ENCODE peak calls at places on chromosomes 12 and 14, in six cellular contexts. One of them, this sample, is unnamed.
A peak's percentile ranks its signal among the peaks of the same experiment; 100 is the strongest.

GRCh38 chr14:59297070-59297766 is 108.8 kb downstream of the DAAM1 start:
- DNase-seq in HCT116: no peak
- DNase-seq in H1: no peak
- DNase-seq in HepG2: peak; percentile 94
- DNase-seq in GM12878: no peak
- DNase-seq in K562: no peak
- DNase-seq in this sample: no peak

GRCh38 chr12:9798008-9798619 is 29.2 kb upstream of the KLRF1 start:
- DNase-seq in HCT116: peak; percentile 71
- DNase-seq in H1: no peak
- DNase-seq in HepG2: peak; percentile 41
- DNase-seq in GM12878: peak; percentile 85
- DNase-seq in K562: peak; percentile 18
- DNase-seq in this sample: no peak

GRCh38 chr12:132044661-132045412 is 95.1 kb downstream of the EP400 start:
- DNase-seq in HCT116: no peak
- DNase-seq in H1: no peak
- DNase-seq in HepG2: no peak
- DNase-seq in GM12878: no peak
- DNase-seq in K562: no peak
- DNase-seq in this sample: no peak

GRCh38 chr14:51293149-51293925 is 53.3 kb downstream of the TMX1 start:
- DNase-seq in HCT116: no peak
- DNase-seq in H1: no peak
- DNase-seq in HepG2: no peak
- DNase-seq in GM12878: no peak
- DNase-seq in K562: no peak
- DNase-seq in this sample: no peak

GRCh38 chr12:78060186-78060585 is 229.5 kb downstream of the NAV3 start:
- DNase-seq in HCT116: no peak
- DNase-seq in H1: no peak
- DNase-seq in HepG2: no peak
- DNase-seq in GM12878: no peak
- DNase-seq in K562: no peak
- DNase-seq in this sample: no peak

GRCh38 chr14:101501341-101501740 is 60.0 kb upstream of the DIO3 start:
- DNase-seq in HCT116: no peak
- DNase-seq in H1: no peak
- DNase-seq in HepG2: no peak
- DNase-seq in GM12878: no peak
- DNase-seq in K562: no peak
- DNase-seq in this sample: no peak

GRCh38 chr12:12954361-12954760 is 2.4 kb upstream of the GPRC5D start:
- DNase-seq in HCT116: no peak
- DNase-seq in H1: peak; percentile 22
- DNase-seq in HepG2: no peak
- DNase-seq in GM12878: no peak
- DNase-seq in K562: no peak
- DNase-seq in this sample: no peak

GRCh38 chr14:54220122-54220691 is 176.6 kb upstream of the CDKN3 start:
- DNase-seq in HCT116: no peak
- DNase-seq in H1: peak; percentile 63
- DNase-seq in HepG2: no peak
- DNase-seq in GM12878: no peak
- DNase-seq in K562: no peak
- DNase-seq in this sample: peak; percentile 45

GRCh38 chr14:20477211-20477876 is 8.1 kb downstream of the PNP start:
- DNase-seq in HCT116: no peak
- DNase-seq in H1: no peak
- DNase-seq in HepG2: no peak
- DNase-seq in GM12878: no peak
- DNase-seq in K562: no peak
- DNase-seq in this sample: peak; percentile 65

GRCh38 chr12:93378373-93379310 is 917 bp downstream of the NUDT4 start:
- DNase-seq in HCT116: no peak
- DNase-seq in H1: peak; percentile 66
- DNase-seq in HepG2: no peak
- DNase-seq in GM12878: no peak
- DNase-seq in K562: peak; percentile 68
- DNase-seq in this sample: peak; percentile 77

GRCh38 chr14:101226603-101227425 is 323.3 kb upstream of the RTL1 start:
- DNase-seq in HCT116: no peak
- DNase-seq in H1: peak; percentile 36
- DNase-seq in HepG2: peak; percentile 72
- DNase-seq in GM12878: no peak
- DNase-seq in K562: no peak
- DNase-seq in this sample: no peak

GRCh38 chr14:22671622-22672021 is 27.5 kb upstream of the OR6J1 start:
- DNase-seq in HCT116: no peak
- DNase-seq in H1: no peak
- DNase-seq in HepG2: no peak
- DNase-seq in GM12878: no peak
- DNase-seq in K562: peak; percentile 35
- DNase-seq in this sample: no peak

GRCh38 chr12:12467701-12468218 is 94.9 kb downstream of the DUSP16 start:
- DNase-seq in HCT116: no peak
- DNase-seq in H1: no peak
- DNase-seq in HepG2: no peak
- DNase-seq in GM12878: no peak
- DNase-seq in K562: no peak
- DNase-seq in this sample: no peak

GRCh38 chr14:76261371-76261811 is 109.7 kb downstream of the GPATCH2L start:
- DNase-seq in HCT116: no peak
- DNase-seq in H1: no peak
- DNase-seq in HepG2: no peak
- DNase-seq in GM12878: no peak
- DNase-seq in K562: no peak
- DNase-seq in this sample: no peak

GRCh38 chr12:69433653-69434052 is 36.5 kb upstream of the FRS2 start:
- DNase-seq in HCT116: no peak
- DNase-seq in H1: no peak
- DNase-seq in HepG2: no peak
- DNase-seq in GM12878: no peak
- DNase-seq in K562: no peak
- DNase-seq in this sample: no peak

GRCh38 chr12:76277480-76277879 is 70.7 kb downstream of the BBS10 start:
- DNase-seq in HCT116: no peak
- DNase-seq in H1: no peak
- DNase-seq in HepG2: no peak
- DNase-seq in GM12878: no peak
- DNase-seq in K562: no peak
- DNase-seq in this sample: no peak

GRCh38 chr12:66755727-66756395 is 77.0 kb upstream of the GRIP1 start:
- DNase-seq in HCT116: no peak
- DNase-seq in H1: no peak
- DNase-seq in HepG2: no peak
- DNase-seq in GM12878: no peak
- DNase-seq in K562: no peak
- DNase-seq in this sample: no peak

GRCh38 chr14:104795781-104796681 is 483 bp upstream of the AKT1 start:
- DNase-seq in HCT116: no peak
- DNase-seq in H1: no peak
- DNase-seq in HepG2: peak; percentile 60
- DNase-seq in GM12878: no peak
- DNase-seq in K562: peak; percentile 33
- DNase-seq in this sample: peak; percentile 94

GRCh38 chr12:109718390-109718789 is 4.8 kb downstream of the FAM222A start:
- DNase-seq in HCT116: no peak
- DNase-seq in H1: peak; percentile 68
- DNase-seq in HepG2: no peak
- DNase-seq in GM12878: no peak
- DNase-seq in K562: no peak
- DNase-seq in this sample: peak; percentile 52

GRCh38 chr12:70576341-70577282 is 60.6 kb downstream of the PTPRB start:
- DNase-seq in HCT116: peak; percentile 66
- DNase-seq in H1: no peak
- DNase-seq in HepG2: peak; percentile 64
- DNase-seq in GM12878: peak; percentile 7
- DNase-seq in K562: peak; percentile 39
- DNase-seq in this sample: peak; percentile 53

DNA sequence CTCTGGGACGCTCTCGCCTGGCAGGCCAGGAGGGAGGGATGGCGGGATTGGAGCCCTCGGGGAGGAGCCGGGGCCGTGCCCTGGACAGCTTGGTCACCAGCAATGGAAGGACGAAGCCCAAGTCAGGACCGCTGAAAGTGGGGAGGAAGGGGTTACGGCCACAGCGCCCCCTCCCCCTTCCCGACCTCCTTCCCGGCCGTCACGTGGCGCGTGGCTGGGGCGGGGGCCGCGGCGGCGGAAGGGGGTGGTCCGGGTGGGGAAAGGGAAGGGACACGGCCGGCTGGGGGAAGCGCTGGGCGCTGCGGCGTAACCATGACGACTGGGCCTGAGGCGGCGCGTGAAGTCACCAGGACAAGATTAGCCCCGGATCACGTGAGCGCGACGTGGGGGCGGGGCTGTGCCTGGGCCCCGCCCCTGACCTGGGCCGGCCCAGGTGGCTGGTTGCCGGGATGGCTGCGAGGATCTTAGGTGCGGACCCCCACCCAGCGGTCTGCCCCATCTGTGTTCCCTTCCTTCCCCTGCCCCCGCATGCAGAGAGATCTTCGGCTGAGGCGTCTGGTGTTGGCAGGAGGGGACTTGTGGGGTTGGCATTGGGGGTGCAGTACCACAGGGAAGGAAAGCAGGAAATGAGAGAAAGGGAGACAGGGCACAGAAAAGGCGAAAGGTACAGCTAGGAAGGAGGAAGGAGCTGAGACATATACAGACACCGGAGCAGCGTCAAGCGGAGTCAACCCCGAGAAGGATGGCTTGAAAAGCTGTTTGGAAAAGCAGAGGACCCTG is 6.2 kb downstream of the MAP3K12 start:
- DNase-seq in HCT116: peak; percentile 64
- DNase-seq in H1: peak; percentile 96
- DNase-seq in HepG2: peak; percentile 81
- DNase-seq in GM12878: peak; percentile 46
- DNase-seq in K562: peak; percentile 91
- DNase-seq in this sample: peak; percentile 97
- H3K79me2 ChIP-seq in HCT116: no peaks in the 10 kb centered on the region
- H3K79me2 ChIP-seq in H1: peaks cover 15% of the 10 kb centered on the region
- H3K79me2 ChIP-seq in HepG2: no peaks in the 10 kb centered on the region
- H3K79me2 ChIP-seq in GM12878: no peaks in the 10 kb centered on the region
- H3K79me2 ChIP-seq in K562: no peaks in the 10 kb centered on the region
- H3K79me2 ChIP-seq in this sample: peaks cover 58% of the 10 kb centered on the region

DNA sequence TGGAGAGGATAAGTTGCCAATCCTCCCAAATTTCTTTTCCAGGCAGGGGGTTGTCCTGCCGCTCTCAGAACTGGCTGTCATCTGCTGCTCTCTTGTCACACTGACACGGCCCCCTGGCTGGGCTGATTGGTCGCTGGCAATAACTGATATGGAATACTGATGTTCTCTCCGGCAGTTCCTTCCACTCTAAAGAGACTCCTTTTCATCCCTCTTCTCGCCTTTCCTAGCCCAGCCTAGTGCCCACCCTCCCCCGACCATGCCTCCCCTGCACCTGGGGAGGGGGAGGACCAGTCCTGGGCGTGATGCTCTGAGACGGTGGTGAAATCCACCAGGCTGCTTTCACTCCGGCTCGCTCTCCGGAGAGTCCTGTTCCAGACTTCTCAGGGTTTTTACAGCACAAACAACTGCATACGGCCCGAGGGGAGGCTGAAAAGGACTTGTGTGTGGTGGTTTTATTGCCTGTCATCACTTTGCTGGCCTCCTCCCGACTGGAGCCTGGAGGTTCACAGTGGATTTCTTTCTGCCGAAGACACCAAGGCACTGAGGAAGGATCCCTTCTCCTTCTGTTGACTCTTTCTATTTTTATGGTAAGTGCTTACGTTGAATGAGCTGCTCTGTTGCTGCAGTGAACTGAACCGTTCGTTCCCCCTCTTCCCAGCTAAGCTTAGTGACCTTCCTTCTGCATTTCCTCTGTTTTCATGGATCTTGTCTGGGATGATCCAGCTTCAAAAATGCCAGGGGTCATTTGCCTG is at the start of gene ANO4:
- DNase-seq in HCT116: no peak
- DNase-seq in H1: peak; percentile 53
- DNase-seq in HepG2: no peak
- DNase-seq in GM12878: no peak
- DNase-seq in K562: no peak
- DNase-seq in this sample: peak; percentile 8
- TF ChIP-seq YY1 in HCT116: no peak
- TF ChIP-seq YY1 in H1: no peak
- TF ChIP-seq YY1 in HepG2: no peak
- TF ChIP-seq YY1 in GM12878: no peak
- TF ChIP-seq YY1 in K562: no peak
- TF ChIP-seq YY1 in this sample: no peak

GRCh38 chr12:112439769-112440168 is 21.0 kb downstream of the PTPN11 start:
- DNase-seq in HCT116: no peak
- DNase-seq in H1: no peak
- DNase-seq in HepG2: no peak
- DNase-seq in GM12878: no peak
- DNase-seq in K562: no peak
- DNase-seq in this sample: no peak
- H4K20me1 ChIP-seq in HCT116: peaks cover 10% of the 10 kb centered on the region
- H4K20me1 ChIP-seq in H1: no peaks in the 10 kb centered on the region
- H4K20me1 ChIP-seq in HepG2: no peaks in the 10 kb centered on the region
- H4K20me1 ChIP-seq in GM12878: no peaks in the 10 kb centered on the region
- H4K20me1 ChIP-seq in K562: no peaks in the 10 kb centered on the region
- H4K20me1 ChIP-seq in this sample: peaks cover 73% of the 10 kb centered on the region

GRCh38 chr14:73785834-73786631 is 65.6 kb upstream of the PTGR2 start:
- DNase-seq in HCT116: peak; percentile 46
- DNase-seq in H1: peak; percentile 62
- DNase-seq in HepG2: peak; percentile 95
- DNase-seq in GM12878: no peak
- DNase-seq in K562: peak; percentile 46
- DNase-seq in this sample: peak; percentile 74

GRCh38 chr14:73786632-73786941 is 65.0 kb upstream of the PTGR2 start:
- DNase-seq in HCT116: no peak
- DNase-seq in H1: no peak
- DNase-seq in HepG2: no peak
- DNase-seq in GM12878: no peak
- DNase-seq in K562: no peak
- DNase-seq in this sample: peak; percentile 83

GRCh38 chr14:73785336-73785833 is 66.2 kb upstream of the PTGR2 start:
- DNase-seq in HCT116: no peak
- DNase-seq in H1: no peak
- DNase-seq in HepG2: peak; percentile 50
- DNase-seq in GM12878: no peak
- DNase-seq in K562: no peak
- DNase-seq in this sample: peak; percentile 61

GRCh38 chr14:73784065-73784987 is 67.3 kb upstream of the PTGR2 start:
- DNase-seq in HCT116: no peak
- DNase-seq in H1: no peak
- DNase-seq in HepG2: no peak
- DNase-seq in GM12878: no peak
- DNase-seq in K562: no peak
- DNase-seq in this sample: no peak

GRCh38 chr14:73784988-73785313 is 66.7 kb upstream of the PTGR2 start:
- DNase-seq in HCT116: no peak
- DNase-seq in H1: no peak
- DNase-seq in HepG2: no peak
- DNase-seq in GM12878: no peak
- DNase-seq in K562: no peak
- DNase-seq in this sample: no peak
- H3K79me2 ChIP-seq in HCT116: peaks cover 44% of the 10 kb centered on the region
- H3K79me2 ChIP-seq in H1: no peaks in the 10 kb centered on the region
- H3K79me2 ChIP-seq in HepG2: peaks cover 73% of the 10 kb centered on the region
- H3K79me2 ChIP-seq in GM12878: peaks cover 83% of the 10 kb centered on the region
- H3K79me2 ChIP-seq in K562: peaks cover 77% of the 10 kb centered on the region
- H3K79me2 ChIP-seq in this sample: peaks cover 86% of the 10 kb centered on the region

GRCh38 chr12:43278268-43278832 is 273.7 kb downstream of the ADAMTS20 start:
- DNase-seq in HCT116: no peak
- DNase-seq in H1: no peak
- DNase-seq in HepG2: no peak
- DNase-seq in GM12878: peak; percentile 40
- DNase-seq in K562: no peak
- DNase-seq in this sample: no peak
- TF ChIP-seq YY1 in HCT116: no peak
- TF ChIP-seq YY1 in H1: no peak
- TF ChIP-seq YY1 in HepG2: no peak
- TF ChIP-seq YY1 in GM12878: no peak
- TF ChIP-seq YY1 in K562: no peak
- TF ChIP-seq YY1 in this sample: no peak

This sample was measured in SK-N-SH.